ENCODE peak calls at places on chromosomes 13 and 19, in seven cellular contexts. K is pancreas, C is uterus, Q is IMR-90, I is neural progenitor cell, F is lung, M is stomach. U is an unnamed sample. For H3K9me3, the result is how much of the 10 kb centered on the place peaks cover.

GRCh38 chr19:55641376-55642152 is 762 bp downstream of the ZNF580 start:
- DNase-seq in K (no peak), C (no peak), Q (peak), I (peak), F (no peak), M (no peak), U (no peak)

GRCh38 chr13:45362939-45363338 is 22.0 kb upstream of the TPT1 start:
- DNase-seq in K (no peak), C (no peak), Q (no peak), I (peak), F (no peak), M (no peak), U (no peak)

GRCh38 chr19:31355330-31356289 is 6.4 kb upstream of the TSHZ3 start:
- DNase-seq in K (no peak), C (no peak), Q (no peak), I (peak), F (no peak), M (no peak), U (no peak)

GRCh38 chr13:32125221-32125621 is 93.6 kb downstream of the FRY start:
- DNase-seq in K (no peak), C (no peak), Q (peak), I (no peak), F (no peak), M (no peak), U (no peak)

GRCh38 chr13:77698211-77699058 is 948 bp downstream of the SLAIN1 start:
- DNase-seq in K (peak), C (peak), Q (no peak), I (peak), F (peak), M (peak), U (no peak)

GRCh38 chr19:39498262-39499081 is at the start of gene DLL3:
- DNase-seq in K (no peak), C (no peak), Q (peak), I (peak), F (no peak), M (no peak), U (no peak)

GRCh38 chr19:18764591-18765051 is 26.5 kb downstream of the COMP start:
- DNase-seq in K (no peak), C (no peak), Q (no peak), I (no peak), F (no peak), M (no peak), U (no peak)

GRCh38 chr19:35975608-35976214 is 19.3 kb upstream of the SDHAF1 start:
- DNase-seq in K (no peak), C (no peak), Q (peak), I (peak), F (no peak), M (no peak), U (no peak)

GRCh38 chr13:110232146-110232545 is 74.8 kb downstream of the COL4A1 start:
- DNase-seq in K (no peak), C (no peak), Q (no peak), I (no peak), F (no peak), M (no peak), U (no peak)

GRCh38 chr19:24166055-24166454 is 79.1 kb downstream of the ZNF254 start:
- DNase-seq in K (no peak), C (no peak), Q (peak), I (no peak), F (no peak), M (no peak), U (no peak)

GRCh38 chr13:28320884-28321574 is 173.9 kb downstream of the FLT1 start:
- DNase-seq in K (no peak), C (no peak), Q (peak), I (no peak), F (no peak), M (no peak), U (no peak)

GRCh38 chr13:68369739-68370138 is 1139.6 kb upstream of the PCDH9 start:
- DNase-seq in K (no peak), C (no peak), Q (no peak), I (no peak), F (no peak), M (no peak), U (no peak)

GRCh38 chr19:16542894-16543498 is 759 bp upstream of the CHERP start:
- DNase-seq in K (no peak), C (no peak), Q (no peak), I (peak), F (no peak), M (no peak), U (no peak)

GRCh38 chr19:7924241-7924640 is 1.7 kb downstream of the CTXN1 start:
- DNase-seq in K (no peak), C (no peak), Q (no peak), I (no peak), F (no peak), M (no peak), U (no peak)

GRCh38 chr19:43636121-43636683 is 3.4 kb downstream of the CADM4 start:
- DNase-seq in K (no peak), C (no peak), Q (no peak), I (peak), F (no peak), M (no peak), U (no peak)

GRCh38 chr13:53250272-53250875 is 221.8 kb downstream of the OLFM4 start:
- DNase-seq in K (no peak), C (no peak), Q (peak), I (peak), F (no peak), M (no peak), U (no peak)

GRCh38 chr13:50365683-50366391 is 350.6 kb downstream of the KCNRG start:
- DNase-seq in K (peak), C (no peak), Q (no peak), I (no peak), F (peak), M (no peak), U (no peak)

GRCh38 chr13:79772811-79773210 is 291.9 kb downstream of the NDFIP2 start:
- DNase-seq in K (no peak), C (no peak), Q (no peak), I (no peak), F (no peak), M (no peak), U (no peak)

DNA sequence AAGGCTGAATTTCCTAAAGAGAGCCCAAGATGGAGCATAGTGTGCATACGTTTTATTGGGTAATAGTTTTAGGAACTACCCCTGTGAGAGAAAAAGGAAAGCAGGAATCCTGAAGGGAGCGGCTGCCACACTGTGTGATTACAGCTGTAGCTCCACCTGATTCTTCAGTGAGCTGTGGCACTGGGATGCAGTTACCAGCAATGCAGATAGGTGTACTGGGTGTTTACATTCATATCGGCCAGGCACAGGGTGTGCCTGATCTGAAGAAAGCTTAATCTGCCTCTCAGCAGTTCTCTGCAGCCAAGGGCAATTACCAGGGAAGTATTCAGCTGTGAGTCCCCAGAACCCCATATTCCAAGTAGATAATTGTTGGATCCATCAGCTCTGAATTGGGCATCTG is 1541.8 kb downstream of the EFNB2 start:
- DNase-seq in K (no peak), C (no peak), Q (no peak), I (no peak), F (no peak), M (no peak), U (no peak)
- H3K27ac ChIP-seq in K (no peak), C (no peak), Q (no peak), I (no peak), F (no peak), M (no peak), U (no peak)

GRCh38 chr19:58154679-58155648 is 4.4 kb upstream of the ZNF329 start:
- DNase-seq in K (peak), C (peak), Q (peak), I (peak), F (peak), M (peak), U (peak)

GRCh38 chr19:58150328-58150921 is at the start of gene ZNF329:
- DNase-seq in K (peak), C (peak), Q (peak), I (peak), F (peak), M (peak), U (peak)

GRCh38 chr19:58157045-58157728 is 6.6 kb upstream of the ZNF329 start:
- DNase-seq in K (no peak), C (no peak), Q (no peak), I (no peak), F (no peak), M (no peak), U (no peak)

GRCh38 chr19:58154287-58154678 is 3.7 kb upstream of the ZNF329 start:
- DNase-seq in K (peak), C (peak), Q (peak), I (peak), F (peak), M (peak), U (peak)

DNA sequence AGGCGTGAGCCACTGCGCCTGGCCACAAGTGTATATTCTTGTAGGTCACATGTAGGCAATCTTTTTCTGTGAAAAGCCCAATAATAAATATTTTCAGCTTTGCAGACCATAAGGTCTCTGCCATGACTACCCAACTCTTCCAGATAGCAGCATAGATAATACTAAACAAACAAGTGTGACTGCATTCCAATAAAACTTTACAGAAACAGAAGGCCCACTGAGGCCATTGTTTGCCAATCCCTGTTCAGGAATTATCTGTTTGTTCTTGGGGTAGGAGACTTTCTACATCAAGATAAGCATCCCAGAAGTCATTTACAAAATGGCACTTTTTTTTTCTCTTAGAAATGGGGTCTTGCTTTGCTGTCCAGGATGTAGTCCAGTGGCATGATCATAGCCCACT is 2.8 kb upstream of the ZNF329 start:
- DNase-seq in K (no peak), C (no peak), Q (no peak), I (no peak), F (no peak), M (no peak), U (no peak)
- H3K9me3 ChIP-seq in K (under half), C (under half), Q (under half), I (under half), F (under half), M (under half), U (under half)

GRCh38 chr13:98493035-98493401 is 83.9 kb downstream of the STK24 start:
- DNase-seq in K (no peak), C (no peak), Q (no peak), I (no peak), F (no peak), M (no peak), U (no peak)

GRCh38 chr13:98496239-98496668 is 80.7 kb downstream of the STK24 start:
- DNase-seq in K (no peak), C (peak), Q (peak), I (no peak), F (no peak), M (no peak), U (peak)

GRCh38 chr13:98495627-98496238 is 81.2 kb downstream of the STK24 start:
- DNase-seq in K (no peak), C (no peak), Q (no peak), I (peak), F (no peak), M (no peak), U (no peak)

GRCh38 chr13:98494769-98495168 is 82.1 kb downstream of the STK24 start:
- DNase-seq in K (no peak), C (no peak), Q (no peak), I (no peak), F (no peak), M (no peak), U (no peak)

DNA sequence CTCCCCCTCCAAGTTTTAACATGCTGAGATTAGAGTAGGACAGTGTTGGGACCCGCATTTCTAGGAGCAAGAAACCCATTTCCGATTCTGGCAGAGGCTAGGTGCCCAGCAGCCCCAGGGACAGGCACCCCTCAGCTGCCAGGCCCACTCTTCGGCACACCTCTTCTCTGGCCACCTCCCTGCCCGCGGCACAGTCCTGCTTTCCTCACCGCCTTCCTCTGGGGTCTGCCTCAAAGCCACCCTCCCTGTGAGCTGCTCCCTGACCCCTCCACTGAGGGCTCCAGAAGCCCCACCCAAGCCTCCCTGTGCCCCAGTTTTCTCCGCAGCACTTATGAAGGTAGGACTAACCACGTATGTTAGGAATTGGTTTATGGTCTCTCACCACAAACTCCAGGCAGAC is 79.9 kb downstream of the STK24 start:
- DNase-seq in K (no peak), C (no peak), Q (no peak), I (no peak), F (no peak), M (no peak), U (no peak)
- H3K27ac ChIP-seq in K (no peak), C (peak), Q (no peak), I (peak), F (peak), M (peak), U (peak)

DNA sequence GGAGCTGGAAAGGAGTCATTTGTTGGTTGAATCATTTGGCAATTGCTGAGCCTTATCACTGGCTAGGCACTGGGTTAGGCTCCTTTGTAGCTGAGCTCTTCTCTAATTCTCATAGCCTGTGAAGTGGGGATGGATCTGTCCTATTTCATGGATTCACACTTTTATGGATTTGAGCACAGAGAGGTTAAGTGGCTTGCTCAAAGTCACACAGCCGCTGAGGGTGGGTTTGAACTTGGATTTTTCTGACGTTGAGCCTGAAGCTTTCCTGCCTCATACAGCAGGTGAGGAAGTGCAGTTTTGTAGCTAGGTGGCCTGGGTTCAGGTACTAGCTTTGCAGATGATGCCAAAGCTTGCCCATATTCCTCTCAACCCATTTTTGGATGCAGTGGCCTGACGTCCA is 19.4 kb downstream of the CYP4F22 start:
- DNase-seq in K (no peak), C (no peak), Q (no peak), I (no peak), F (no peak), M (no peak), U (no peak)
- H3K9me3 ChIP-seq in K (under half), C (under half), Q (under half), I (under half), F (under half), M (under half), U (under half)

GRCh38 chr19:51140441-51140840 is 1.7 kb upstream of the SIGLEC7 start:
- DNase-seq in K (no peak), C (no peak), Q (no peak), I (peak), F (no peak), M (no peak), U (no peak)

GRCh38 chr19:51137812-51138425 is 4.2 kb upstream of the SIGLEC7 start:
- DNase-seq in K (no peak), C (no peak), Q (no peak), I (no peak), F (no peak), M (no peak), U (no peak)

GRCh38 chr19:51136891-51137551 is 5.1 kb upstream of the SIGLEC7 start:
- DNase-seq in K (no peak), C (no peak), Q (no peak), I (no peak), F (peak), M (no peak), U (no peak)

GRCh38 chr19:51139299-51140018 is 2.6 kb upstream of the SIGLEC7 start:
- DNase-seq in K (no peak), C (no peak), Q (no peak), I (no peak), F (no peak), M (no peak), U (no peak)

DNA sequence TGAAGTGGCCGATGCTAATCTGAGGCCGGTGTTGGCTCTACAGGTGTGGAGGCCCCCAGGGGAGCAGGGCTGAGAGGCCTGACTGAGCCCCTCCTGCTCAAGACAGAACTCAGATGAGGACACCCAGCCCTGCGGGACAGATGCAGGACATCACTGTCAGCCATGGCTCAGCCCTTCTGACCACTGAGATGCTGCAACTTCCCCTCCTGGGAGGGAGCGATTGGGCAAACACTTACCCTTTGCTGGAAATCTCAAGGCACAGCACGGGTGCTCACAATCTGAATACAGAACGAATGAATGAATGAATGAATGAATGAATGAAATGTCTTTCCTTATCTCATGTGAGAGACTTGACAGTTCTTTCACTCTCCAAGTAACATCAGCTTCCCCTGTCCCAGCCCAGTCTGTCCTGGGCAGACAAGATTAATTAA is 3.5 kb upstream of the SIGLEC7 start:
- DNase-seq in K (no peak), C (no peak), Q (no peak), I (no peak), F (peak), M (peak), U (peak)
- H3K27ac ChIP-seq in K (no peak), C (no peak), Q (no peak), I (no peak), F (no peak), M (no peak), U (no peak)

DNA sequence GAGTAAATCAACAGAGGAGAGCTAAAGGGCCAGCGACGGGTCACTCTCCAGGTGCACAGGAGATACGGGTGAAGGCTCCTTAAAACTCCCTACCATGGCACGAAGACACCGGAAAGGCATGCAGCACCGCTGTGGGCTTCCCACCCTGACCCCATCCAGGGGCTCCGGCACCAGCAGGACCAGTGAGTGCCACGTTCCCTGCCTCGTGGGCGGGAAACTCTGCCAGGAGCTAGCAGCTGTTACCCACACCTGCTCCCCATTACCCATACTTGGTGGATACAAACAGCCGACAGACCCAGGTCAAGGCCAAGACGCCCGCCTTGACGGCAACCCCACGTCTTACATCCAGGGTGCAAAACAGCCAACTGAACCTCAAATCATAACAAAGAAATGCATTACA is 56.7 kb downstream of the GNG7 start:
- DNase-seq in K (no peak), C (no peak), Q (no peak), I (no peak), F (no peak), M (no peak), U (no peak)
- H3K9me3 ChIP-seq in K (under half), C (under half), Q (under half), I (under half), F (under half), M (under half), U (under half)

GRCh38 chr13:101123028-101123427 is 293.3 kb downstream of the NALCN start:
- DNase-seq in K (no peak), C (no peak), Q (no peak), I (no peak), F (no peak), M (no peak), U (no peak)
- H3K27ac ChIP-seq in K (no peak), C (no peak), Q (no peak), I (no peak), F (no peak), M (no peak), U (no peak)

DNA sequence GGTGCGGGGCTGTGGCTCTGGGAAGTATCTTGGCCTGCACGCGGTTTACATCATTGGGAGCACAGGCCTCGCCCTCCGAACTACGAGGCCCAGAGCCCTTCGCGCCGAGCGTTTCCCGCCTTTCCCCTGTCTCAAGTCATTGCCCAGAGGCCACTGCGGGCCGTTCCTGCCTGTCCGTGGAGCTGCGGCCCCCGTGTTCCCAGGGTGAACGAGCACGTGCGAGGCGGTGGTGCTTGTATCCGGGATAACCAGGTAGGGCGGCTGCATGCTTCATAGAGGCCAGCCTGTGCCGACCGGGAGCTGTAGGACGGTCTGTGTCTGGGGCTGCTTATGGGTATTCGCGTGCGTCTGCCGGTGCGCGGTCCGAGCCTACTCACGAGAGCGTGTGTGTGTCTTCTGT is 32.5 kb downstream of the ZNF527 start:
- DNase-seq in K (no peak), C (no peak), Q (no peak), I (no peak), F (no peak), M (no peak), U (no peak)
- H3K9me3 ChIP-seq in K (under half), C (under half), Q (under half), I (under half), F (under half), M (half or more), U (under half)